ENCODE peak calls at places on chromosome 15, in five cellular contexts. One of them, this sample, is unnamed.

GRCh38 chr15:80779658-80780415 is 667 bp downstream of the CEMIP start:
- DNase-seq in activated CD8-positive, alpha-beta T cell treated with anti-CD3 and anti-CD28 coated beads for 36 hours: no peak
- DNase-seq in GM23338: peak
- DNase-seq in GM13977: peak
- DNase-seq in lower leg skin: no peak
- DNase-seq in this sample: no peak

GRCh38 chr15:89768071-89768500 is 8.0 kb upstream of the MESP2 start:
- DNase-seq in activated CD8-positive, alpha-beta T cell treated with anti-CD3 and anti-CD28 coated beads for 36 hours: no peak
- DNase-seq in GM13977: no peak
- DNase-seq in lower leg skin: peak
- DNase-seq in GM23338: no peak
- DNase-seq in this sample: no peak

GRCh38 chr15:52780172-52780980 is 9.8 kb downstream of the ONECUT1 start:
- DNase-seq in GM13977: peak
- DNase-seq in lower leg skin: no peak
- DNase-seq in activated CD8-positive, alpha-beta T cell treated with anti-CD3 and anti-CD28 coated beads for 36 hours: peak
- DNase-seq in GM23338: peak
- DNase-seq in this sample: no peak

GRCh38 chr15:51312132-51312531 is 26.3 kb downstream of the CYP19A1 start:
- DNase-seq in activated CD8-positive, alpha-beta T cell treated with anti-CD3 and anti-CD28 coated beads for 36 hours: no peak
- DNase-seq in lower leg skin: no peak
- DNase-seq in GM13977: no peak
- DNase-seq in GM23338: no peak
- DNase-seq in this sample: no peak

GRCh38 chr15:89496155-89497098 is at the start of gene RHCG:
- DNase-seq in GM23338: peak
- DNase-seq in lower leg skin: peak
- DNase-seq in GM13977: peak
- DNase-seq in activated CD8-positive, alpha-beta T cell treated with anti-CD3 and anti-CD28 coated beads for 36 hours: peak
- DNase-seq in this sample: peak

GRCh38 chr15:44633603-44634002 is 29.9 kb downstream of the SPG11 start:
- DNase-seq in GM23338: no peak
- DNase-seq in GM13977: no peak
- DNase-seq in lower leg skin: no peak
- DNase-seq in activated CD8-positive, alpha-beta T cell treated with anti-CD3 and anti-CD28 coated beads for 36 hours: peak
- DNase-seq in this sample: no peak

GRCh38 chr15:45221967-45222366 is 30.1 kb upstream of the SLC28A2 start:
- DNase-seq in activated CD8-positive, alpha-beta T cell treated with anti-CD3 and anti-CD28 coated beads for 36 hours: no peak
- DNase-seq in GM13977: no peak
- DNase-seq in GM23338: peak
- DNase-seq in lower leg skin: no peak
- DNase-seq in this sample: no peak

GRCh38 chr15:90620379-90621134 is 90.8 kb downstream of the CRTC3 start:
- DNase-seq in GM13977: peak
- DNase-seq in activated CD8-positive, alpha-beta T cell treated with anti-CD3 and anti-CD28 coated beads for 36 hours: peak
- DNase-seq in lower leg skin: no peak
- DNase-seq in GM23338: no peak
- DNase-seq in this sample: peak

GRCh38 chr15:40511093-40511471 is 40.3 kb downstream of the CHST14 start:
- DNase-seq in GM13977: peak
- DNase-seq in activated CD8-positive, alpha-beta T cell treated with anti-CD3 and anti-CD28 coated beads for 36 hours: peak
- DNase-seq in lower leg skin: no peak
- DNase-seq in GM23338: peak
- DNase-seq in this sample: peak

GRCh38 chr15:44490628-44491027 is 46.3 kb upstream of the EIF3J start:
- DNase-seq in GM13977: no peak
- DNase-seq in activated CD8-positive, alpha-beta T cell treated with anti-CD3 and anti-CD28 coated beads for 36 hours: no peak
- DNase-seq in lower leg skin: no peak
- DNase-seq in GM23338: no peak
- DNase-seq in this sample: no peak

GRCh38 chr15:42064271-42064670 is 30.1 kb downstream of the PLA2G4D start:
- DNase-seq in GM13977: no peak
- DNase-seq in GM23338: no peak
- DNase-seq in activated CD8-positive, alpha-beta T cell treated with anti-CD3 and anti-CD28 coated beads for 36 hours: no peak
- DNase-seq in lower leg skin: peak
- DNase-seq in this sample: no peak

GRCh38 chr15:55344206-55344605 is 25.2 kb downstream of the PIGB start:
- DNase-seq in activated CD8-positive, alpha-beta T cell treated with anti-CD3 and anti-CD28 coated beads for 36 hours: no peak
- DNase-seq in GM13977: no peak
- DNase-seq in lower leg skin: no peak
- DNase-seq in GM23338: peak
- DNase-seq in this sample: no peak

GRCh38 chr15:95715116-95715888 is 615.2 kb upstream of the NR2F2 start:
- DNase-seq in activated CD8-positive, alpha-beta T cell treated with anti-CD3 and anti-CD28 coated beads for 36 hours: no peak
- DNase-seq in lower leg skin: no peak
- DNase-seq in GM13977: no peak
- DNase-seq in GM23338: no peak
- DNase-seq in this sample: no peak

GRCh38 chr15:36579792-36580431 is 486 bp downstream of the CDIN1 start:
- DNase-seq in GM13977: no peak
- DNase-seq in activated CD8-positive, alpha-beta T cell treated with anti-CD3 and anti-CD28 coated beads for 36 hours: peak
- DNase-seq in lower leg skin: no peak
- DNase-seq in GM23338: no peak
- DNase-seq in this sample: no peak

GRCh38 chr15:81182746-81183402 is 13.8 kb upstream of the IL16 start:
- DNase-seq in lower leg skin: no peak
- DNase-seq in GM13977: no peak
- DNase-seq in GM23338: peak
- DNase-seq in activated CD8-positive, alpha-beta T cell treated with anti-CD3 and anti-CD28 coated beads for 36 hours: no peak
- DNase-seq in this sample: no peak

GRCh38 chr15:72599855-72600464 is 54.5 kb upstream of the GOLGA6B start:
- DNase-seq in lower leg skin: no peak
- DNase-seq in GM13977: peak
- DNase-seq in GM23338: peak
- DNase-seq in activated CD8-positive, alpha-beta T cell treated with anti-CD3 and anti-CD28 coated beads for 36 hours: peak
- DNase-seq in this sample: peak

GRCh38 chr15:35746121-35746520 is 200.2 kb upstream of the DPH6 start:
- DNase-seq in activated CD8-positive, alpha-beta T cell treated with anti-CD3 and anti-CD28 coated beads for 36 hours: no peak
- DNase-seq in GM13977: no peak
- DNase-seq in GM23338: no peak
- DNase-seq in lower leg skin: no peak
- DNase-seq in this sample: no peak

GRCh38 chr15:56243117-56243773 is 434 bp downstream of the RFX7 start:
- DNase-seq in GM23338: peak
- DNase-seq in activated CD8-positive, alpha-beta T cell treated with anti-CD3 and anti-CD28 coated beads for 36 hours: peak
- DNase-seq in lower leg skin: peak
- DNase-seq in GM13977: peak
- DNase-seq in this sample: peak

GRCh38 chr15:65828566-65828965 is 36.5 kb upstream of the DENND4A start:
- DNase-seq in activated CD8-positive, alpha-beta T cell treated with anti-CD3 and anti-CD28 coated beads for 36 hours: peak
- DNase-seq in GM13977: no peak
- DNase-seq in lower leg skin: no peak
- DNase-seq in GM23338: no peak
- DNase-seq in this sample: no peak

GRCh38 chr15:31327674-31328424 is 1.2 kb downstream of the KLF13 start:
- DNase-seq in GM13977: peak
- DNase-seq in activated CD8-positive, alpha-beta T cell treated with anti-CD3 and anti-CD28 coated beads for 36 hours: peak
- DNase-seq in GM23338: peak
- DNase-seq in lower leg skin: peak
- DNase-seq in this sample: peak

GRCh38 chr15:38647683-38648082 is 83.1 kb upstream of the RASGRP1 start:
- DNase-seq in lower leg skin: no peak
- DNase-seq in activated CD8-positive, alpha-beta T cell treated with anti-CD3 and anti-CD28 coated beads for 36 hours: no peak
- DNase-seq in GM13977: no peak
- DNase-seq in GM23338: peak
- DNase-seq in this sample: no peak

GRCh38 chr15:36186376-36186775 is 393.1 kb upstream of the CDIN1 start:
- DNase-seq in GM23338: no peak
- DNase-seq in activated CD8-positive, alpha-beta T cell treated with anti-CD3 and anti-CD28 coated beads for 36 hours: no peak
- DNase-seq in GM13977: no peak
- DNase-seq in lower leg skin: no peak
- DNase-seq in this sample: no peak

GRCh38 chr15:84937144-84937543 is 44.5 kb upstream of the PDE8A start:
- DNase-seq in activated CD8-positive, alpha-beta T cell treated with anti-CD3 and anti-CD28 coated beads for 36 hours: no peak
- DNase-seq in GM13977: no peak
- DNase-seq in lower leg skin: no peak
- DNase-seq in GM23338: no peak
- DNase-seq in this sample: no peak

GRCh38 chr15:80489030-80489594 is 84.9 kb downstream of the ARNT2 start:
- DNase-seq in GM23338: no peak
- DNase-seq in lower leg skin: no peak
- DNase-seq in GM13977: no peak
- DNase-seq in activated CD8-positive, alpha-beta T cell treated with anti-CD3 and anti-CD28 coated beads for 36 hours: no peak
- DNase-seq in this sample: no peak

GRCh38 chr15:50519740-50520425 is 26.6 kb downstream of the USP50 start:
- DNase-seq in activated CD8-positive, alpha-beta T cell treated with anti-CD3 and anti-CD28 coated beads for 36 hours: no peak
- DNase-seq in GM13977: no peak
- DNase-seq in lower leg skin: no peak
- DNase-seq in GM23338: no peak
- DNase-seq in this sample: no peak

GRCh38 chr15:58467121-58467721 is 35.4 kb downstream of the LIPC start:
- DNase-seq in activated CD8-positive, alpha-beta T cell treated with anti-CD3 and anti-CD28 coated beads for 36 hours: no peak
- DNase-seq in GM23338: no peak
- DNase-seq in GM13977: no peak
- DNase-seq in lower leg skin: no peak
- DNase-seq in this sample: no peak

GRCh38 chr15:52136471-52136993 is 24.0 kb upstream of the BCL2L10 start:
- DNase-seq in GM23338: no peak
- DNase-seq in GM13977: no peak
- DNase-seq in activated CD8-positive, alpha-beta T cell treated with anti-CD3 and anti-CD28 coated beads for 36 hours: no peak
- DNase-seq in lower leg skin: peak
- DNase-seq in this sample: no peak

GRCh38 chr15:66841953-66842681 is 140.1 kb downstream of the SMAD6 start:
- DNase-seq in GM13977: peak
- DNase-seq in GM23338: peak
- DNase-seq in activated CD8-positive, alpha-beta T cell treated with anti-CD3 and anti-CD28 coated beads for 36 hours: peak
- DNase-seq in lower leg skin: peak
- DNase-seq in this sample: no peak

GRCh38 chr15:70867911-70868467 is 14.0 kb upstream of the LARP6 start:
- DNase-seq in GM23338: no peak
- DNase-seq in activated CD8-positive, alpha-beta T cell treated with anti-CD3 and anti-CD28 coated beads for 36 hours: no peak
- DNase-seq in lower leg skin: no peak
- DNase-seq in GM13977: no peak
- DNase-seq in this sample: no peak

GRCh38 chr15:81288040-81288439 is 35.9 kb downstream of the STARD5 start:
- DNase-seq in lower leg skin: no peak
- DNase-seq in GM13977: no peak
- DNase-seq in activated CD8-positive, alpha-beta T cell treated with anti-CD3 and anti-CD28 coated beads for 36 hours: no peak
- DNase-seq in GM23338: no peak
- DNase-seq in this sample: no peak

GRCh38 chr15:55132672-55133071 is 64.1 kb downstream of the RSL24D1 start:
- DNase-seq in GM23338: no peak
- DNase-seq in lower leg skin: no peak
- DNase-seq in GM13977: no peak
- DNase-seq in activated CD8-positive, alpha-beta T cell treated with anti-CD3 and anti-CD28 coated beads for 36 hours: no peak
- DNase-seq in this sample: no peak

GRCh38 chr15:52505141-52505540 is 23.5 kb downstream of the MYO5A start:
- DNase-seq in GM23338: no peak
- DNase-seq in GM13977: no peak
- DNase-seq in lower leg skin: peak
- DNase-seq in activated CD8-positive, alpha-beta T cell treated with anti-CD3 and anti-CD28 coated beads for 36 hours: no peak
- DNase-seq in this sample: no peak

DNA sequence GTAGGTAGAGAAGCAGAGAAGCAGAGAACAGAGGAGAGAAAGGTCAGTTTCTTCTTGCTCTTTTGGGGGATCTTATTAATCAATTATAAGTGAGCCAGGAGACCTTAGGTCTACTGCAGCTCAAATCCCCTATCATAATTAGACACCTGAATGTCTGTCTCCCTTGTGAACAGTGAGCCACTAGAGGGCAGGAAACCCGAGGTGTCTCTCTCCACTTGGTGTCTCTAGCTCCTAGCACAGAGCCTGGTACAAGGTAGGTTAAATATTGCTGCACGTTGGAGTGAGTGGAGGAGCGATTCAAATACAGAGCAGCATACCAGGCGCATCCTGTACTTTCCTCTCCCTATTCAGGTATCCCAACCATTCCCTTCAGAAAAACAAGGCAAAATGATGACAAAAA is 2.0 kb upstream of the ST8SIA2 start:
- DNase-seq in lower leg skin: no peak
- DNase-seq in GM13977: peak
- DNase-seq in GM23338: peak
- DNase-seq in activated CD8-positive, alpha-beta T cell treated with anti-CD3 and anti-CD28 coated beads for 36 hours: peak
- DNase-seq in this sample: peak
- TF ChIP-seq CTCF in lower leg skin: no peak
- TF ChIP-seq CTCF in GM13977: peak
- TF ChIP-seq CTCF in GM23338: peak
- TF ChIP-seq CTCF in activated CD8-positive, alpha-beta T cell treated with anti-CD3 and anti-CD28 coated beads for 36 hours: peak
- TF ChIP-seq CTCF in this sample: peak

DNA sequence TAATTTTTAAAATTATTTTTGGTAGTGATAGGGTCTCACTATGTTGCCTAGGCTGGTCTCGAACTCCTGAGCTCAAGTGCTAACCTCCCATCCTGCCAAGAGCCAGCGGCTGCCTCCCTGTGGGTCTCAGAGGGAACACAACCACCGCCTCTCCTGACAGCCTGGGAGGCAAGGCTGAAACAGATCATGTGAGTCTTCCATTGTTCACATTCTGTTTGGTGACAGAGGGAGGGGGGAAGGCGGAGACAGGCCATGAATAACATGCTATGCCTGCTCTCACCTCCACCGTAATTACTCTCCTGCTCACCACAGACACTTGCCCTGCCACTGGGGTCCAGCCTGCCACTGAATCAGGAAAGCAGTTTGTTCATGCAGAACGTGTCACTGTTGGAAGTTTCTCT is 78.3 kb upstream of the RASGRF1 start:
- DNase-seq in GM13977: no peak
- DNase-seq in activated CD8-positive, alpha-beta T cell treated with anti-CD3 and anti-CD28 coated beads for 36 hours: no peak
- DNase-seq in GM23338: peak
- DNase-seq in lower leg skin: peak
- DNase-seq in this sample: no peak
- TF ChIP-seq CTCF in GM13977: no peak
- TF ChIP-seq CTCF in activated CD8-positive, alpha-beta T cell treated with anti-CD3 and anti-CD28 coated beads for 36 hours: no peak
- TF ChIP-seq CTCF in GM23338: peak
- TF ChIP-seq CTCF in lower leg skin: no peak
- TF ChIP-seq CTCF in this sample: no peak

DNA sequence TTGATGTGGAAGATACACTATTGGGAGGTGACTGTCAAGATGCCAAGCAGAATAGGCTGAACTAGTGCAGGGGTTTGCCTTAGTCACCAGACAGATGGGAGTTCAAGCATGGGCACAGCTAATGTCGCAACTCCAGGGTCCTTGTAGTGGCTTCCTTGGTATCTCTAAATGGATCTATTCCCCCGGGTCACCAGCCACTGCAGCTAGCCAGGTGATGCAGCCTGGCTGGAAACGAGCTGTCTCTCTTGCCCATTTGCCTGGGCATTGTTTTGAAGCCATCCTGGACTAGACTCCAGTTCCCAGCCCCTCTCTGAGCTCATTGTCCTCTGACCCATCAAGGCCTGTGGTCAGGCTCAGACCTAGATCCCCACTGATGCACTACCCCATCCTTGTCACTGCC is 8.4 kb upstream of the CPEB1 start:
- DNase-seq in GM23338: no peak
- DNase-seq in activated CD8-positive, alpha-beta T cell treated with anti-CD3 and anti-CD28 coated beads for 36 hours: no peak
- DNase-seq in GM13977: no peak
- DNase-seq in lower leg skin: no peak
- DNase-seq in this sample: no peak
- TF ChIP-seq CTCF in GM23338: no peak
- TF ChIP-seq CTCF in activated CD8-positive, alpha-beta T cell treated with anti-CD3 and anti-CD28 coated beads for 36 hours: no peak
- TF ChIP-seq CTCF in GM13977: no peak
- TF ChIP-seq CTCF in lower leg skin: no peak
- TF ChIP-seq CTCF in this sample: no peak

DNA sequence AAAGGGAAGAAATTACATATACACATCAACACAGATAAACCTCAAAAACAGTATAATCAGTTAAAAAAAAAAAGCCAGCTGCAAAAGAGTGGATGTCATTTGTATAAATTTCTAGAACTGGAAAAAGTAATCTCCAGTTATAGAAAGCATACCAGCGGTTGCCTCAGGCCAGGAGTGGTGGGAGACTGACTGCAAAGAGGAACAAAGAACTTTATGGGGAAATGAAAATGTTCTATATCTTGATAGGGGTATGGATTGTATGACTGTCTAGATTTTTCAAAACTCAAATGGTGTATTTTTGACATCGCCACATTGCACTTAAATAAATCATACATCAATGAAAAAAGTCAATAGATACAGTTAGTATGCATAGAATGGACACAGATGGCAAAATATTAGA is 241.6 kb downstream of the SCAPER start:
- DNase-seq in GM13977: no peak
- DNase-seq in lower leg skin: no peak
- DNase-seq in activated CD8-positive, alpha-beta T cell treated with anti-CD3 and anti-CD28 coated beads for 36 hours: no peak
- DNase-seq in GM23338: no peak
- DNase-seq in this sample: no peak
- TF ChIP-seq CTCF in GM13977: no peak
- TF ChIP-seq CTCF in lower leg skin: no peak
- TF ChIP-seq CTCF in activated CD8-positive, alpha-beta T cell treated with anti-CD3 and anti-CD28 coated beads for 36 hours: no peak
- TF ChIP-seq CTCF in GM23338: no peak
- TF ChIP-seq CTCF in this sample: no peak

This sample was measured in GM10248.